ENCODE peak calls at places on chromosomes 16 and 17, in seven cellular contexts. L is body of pancreas, F is GM06990, H is HCT116, R is brain microvascular endothelial cell, S is fibroblast of lung, N is right lobe of liver. I is an unnamed sample. For H3K36me3, the result is how much of the 10 kb centered on the place peaks cover.

GRCh38 chr16:20348365-20349185 is 3.9 kb downstream of the UMOD start:
- DNase-seq in L (peak), F (peak), H (no peak), R (no peak), S (no peak), N (peak), I (no peak)

GRCh38 chr16:4846503-4846900 is 586 bp downstream of the GLYR1 start:
- DNase-seq in L (peak), F (peak), H (no peak), R (peak), S (peak), N (peak), I (peak)

GRCh38 chr17:49471769-49472168 is 23.3 kb upstream of the NGFR start:
- DNase-seq in L (no peak), F (no peak), H (no peak), R (no peak), S (no peak), N (no peak), I (no peak)

GRCh38 chr17:17377071-17377487 is 73.9 kb downstream of the NT5M start:
- DNase-seq in L (no peak), F (no peak), H (no peak), R (no peak), S (no peak), N (no peak), I (no peak)

GRCh38 chr17:64084086-64084939 is 45.6 kb downstream of the ERN1 start:
- DNase-seq in L (peak), F (no peak), H (no peak), R (no peak), S (peak), N (no peak), I (no peak)

GRCh38 chr16:4733747-4734062 is 366 bp downstream of the ANKS3 start:
- DNase-seq in L (no peak), F (no peak), H (no peak), R (peak), S (peak), N (no peak), I (no peak)

GRCh38 chr16:15830832-15831451 is 25.9 kb downstream of the MYH11 start:
- DNase-seq in L (no peak), F (no peak), H (no peak), R (no peak), S (no peak), N (no peak), I (no peak)

GRCh38 chr16:64196444-64196843 is 925.4 kb downstream of the CDH11 start:
- DNase-seq in L (no peak), F (no peak), H (no peak), R (peak), S (peak), N (no peak), I (no peak)

GRCh38 chr17:35006961-35007360 is 26.6 kb downstream of the LIG3 start:
- DNase-seq in L (no peak), F (no peak), H (no peak), R (no peak), S (no peak), N (no peak), I (no peak)

GRCh38 chr16:49932449-49932848 is 76.5 kb upstream of the ZNF423 start:
- DNase-seq in L (no peak), F (no peak), H (no peak), R (no peak), S (no peak), N (no peak), I (no peak)

GRCh38 chr17:12406623-12407228 is 259.0 kb upstream of the MYOCD start:
- DNase-seq in L (no peak), F (no peak), H (no peak), R (no peak), S (peak), N (no peak), I (no peak)

GRCh38 chr17:62857526-62857925 is 49.4 kb upstream of the MARCHF10 start:
- DNase-seq in L (no peak), F (no peak), H (no peak), R (no peak), S (no peak), N (no peak), I (no peak)

GRCh38 chr17:82021728-82022309 is 859 bp downstream of the CENPX start:
- DNase-seq in L (no peak), F (no peak), H (no peak), R (no peak), S (no peak), N (no peak), I (no peak)

GRCh38 chr16:2243781-2244180 is 7.5 kb downstream of the DNASE1L2 start:
- DNase-seq in L (no peak), F (no peak), H (no peak), R (no peak), S (no peak), N (no peak), I (no peak)

GRCh38 chr16:57786632-57787518 is 15.4 kb downstream of the KIFC3 start:
- DNase-seq in L (no peak), F (no peak), H (no peak), R (no peak), S (no peak), N (no peak), I (no peak)

GRCh38 chr17:9237661-9238301 is 216.5 kb downstream of the NTN1 start:
- DNase-seq in L (no peak), F (no peak), H (no peak), R (no peak), S (no peak), N (peak), I (no peak)

GRCh38 chr17:7307686-7308624 is 527 bp downstream of the EIF5A start:
- DNase-seq in L (peak), F (peak), H (no peak), R (no peak), S (no peak), N (peak), I (peak)

GRCh38 chr17:16418684-16419066 is 3.3 kb downstream of the TRPV2 start:
- DNase-seq in L (no peak), F (no peak), H (no peak), R (no peak), S (no peak), N (no peak), I (no peak)

GRCh38 chr17:1649844-1650409 is at the start of gene RILP:
- DNase-seq in L (peak), F (no peak), H (peak), R (no peak), S (peak), N (peak), I (peak)

GRCh38 chr16:19649980-19650379 is 68.0 kb downstream of the KNOP1 start:
- DNase-seq in L (no peak), F (no peak), H (no peak), R (no peak), S (no peak), N (no peak), I (no peak)

GRCh38 chr17:17683710-17684365 is 2.6 kb downstream of the RAI1 start:
- DNase-seq in L (no peak), F (no peak), H (no peak), R (no peak), S (no peak), N (no peak), I (no peak)

GRCh38 chr17:46193246-46193625 is at the start of gene KANSL1:
- DNase-seq in L (peak), F (peak), H (peak), R (peak), S (peak), N (peak), I (peak)

GRCh38 chr17:49108318-49108717 is 24.3 kb upstream of the B4GALNT2 start:
- DNase-seq in L (peak), F (no peak), H (no peak), R (peak), S (peak), N (no peak), I (peak)

GRCh38 chr17:46950997-46951621 is 27.9 kb downstream of the RPRML start:
- DNase-seq in L (no peak), F (no peak), H (no peak), R (no peak), S (no peak), N (no peak), I (no peak)

GRCh38 chr17:76121932-76122383 is 18.4 kb upstream of the EXOC7 start:
- DNase-seq in L (no peak), F (no peak), H (no peak), R (no peak), S (peak), N (no peak), I (no peak)

GRCh38 chr16:10982430-10983174 is 38.2 kb downstream of the CLEC16A start:
- DNase-seq in L (no peak), F (peak), H (no peak), R (no peak), S (no peak), N (no peak), I (no peak)

GRCh38 chr17:12180644-12181261 is 160.1 kb downstream of the MAP2K4 start:
- DNase-seq in L (peak), F (no peak), H (peak), R (peak), S (peak), N (no peak), I (peak)

GRCh38 chr17:17044846-17045561 is 2.7 kb downstream of the MPRIP start:
- DNase-seq in L (no peak), F (peak), H (no peak), R (peak), S (peak), N (peak), I (peak)

GRCh38 chr17:58415371-58416055 is 1.8 kb downstream of the RNF43 start:
- DNase-seq in L (peak), F (no peak), H (no peak), R (no peak), S (no peak), N (peak), I (no peak)

GRCh38 chr17:6104956-6105355 is 34.8 kb downstream of the WSCD1 start:
- DNase-seq in L (no peak), F (no peak), H (no peak), R (no peak), S (no peak), N (no peak), I (no peak)

GRCh38 chr17:29089601-29090044 is 46.7 kb downstream of the PIPOX start:
- DNase-seq in L (no peak), F (no peak), H (no peak), R (no peak), S (no peak), N (no peak), I (no peak)

GRCh38 chr16:47970291-47970931 is 185.4 kb downstream of the ABCC12 start:
- DNase-seq in L (no peak), F (no peak), H (no peak), R (peak), S (peak), N (no peak), I (peak)

GRCh38 chr17:79520134-79520892 is 90.5 kb downstream of the RBFOX3 start:
- DNase-seq in L (no peak), F (no peak), H (no peak), R (no peak), S (no peak), N (no peak), I (no peak)

GRCh38 chr16:82043680-82044584 is 8.9 kb downstream of the HSD17B2 start:
- DNase-seq in L (no peak), F (no peak), H (no peak), R (peak), S (peak), N (no peak), I (peak)

GRCh38 chr17:28341516-28341915 is 6.0 kb downstream of the TNFAIP1 start:
- DNase-seq in L (no peak), F (no peak), H (no peak), R (no peak), S (no peak), N (no peak), I (no peak)

GRCh38 chr16:19703218-19703617 is 14.8 kb downstream of the KNOP1 start:
- DNase-seq in L (no peak), F (no peak), H (no peak), R (no peak), S (no peak), N (peak), I (no peak)

DNA sequence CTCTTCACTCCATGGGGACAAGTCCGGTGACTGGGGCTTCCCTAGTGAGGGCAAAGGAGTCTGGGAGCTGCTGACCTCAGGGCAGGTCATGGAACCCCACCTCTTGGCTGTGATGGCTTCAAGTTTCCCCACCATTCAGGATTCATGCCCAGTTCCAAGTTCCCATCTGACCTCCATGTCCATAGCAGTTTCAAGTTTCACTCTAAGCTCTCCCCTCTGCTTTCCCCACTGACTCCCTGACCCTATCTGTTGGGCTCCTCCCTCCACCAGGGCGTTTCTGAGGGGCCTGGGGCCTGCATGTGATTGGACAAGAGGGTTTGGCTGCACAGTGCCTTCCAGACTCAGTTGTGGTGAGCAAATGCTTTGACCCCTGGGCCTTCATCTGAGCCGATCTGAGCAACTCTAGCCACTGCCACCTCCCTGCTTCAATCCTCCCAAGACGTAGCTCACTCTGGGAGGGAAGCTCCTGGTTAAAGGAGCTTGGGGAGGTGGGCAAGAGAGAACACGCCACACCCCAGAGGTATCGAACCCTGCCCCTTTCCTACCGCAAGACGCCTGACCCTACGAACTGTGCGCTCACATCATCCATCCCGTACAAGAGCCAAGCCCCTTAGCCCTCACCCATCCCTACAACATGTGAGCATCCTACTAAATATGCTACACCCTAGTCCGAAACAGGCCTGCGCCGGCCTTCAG is 8.3 kb downstream of the ZNF629 start:
- DNase-seq in L (no peak), F (no peak), H (no peak), R (no peak), S (no peak), N (no peak), I (peak)
- H3K36me3 ChIP-seq in L (under half), F (under half), H (under half), R (under half), S (under half), N (under half), I (under half)

DNA sequence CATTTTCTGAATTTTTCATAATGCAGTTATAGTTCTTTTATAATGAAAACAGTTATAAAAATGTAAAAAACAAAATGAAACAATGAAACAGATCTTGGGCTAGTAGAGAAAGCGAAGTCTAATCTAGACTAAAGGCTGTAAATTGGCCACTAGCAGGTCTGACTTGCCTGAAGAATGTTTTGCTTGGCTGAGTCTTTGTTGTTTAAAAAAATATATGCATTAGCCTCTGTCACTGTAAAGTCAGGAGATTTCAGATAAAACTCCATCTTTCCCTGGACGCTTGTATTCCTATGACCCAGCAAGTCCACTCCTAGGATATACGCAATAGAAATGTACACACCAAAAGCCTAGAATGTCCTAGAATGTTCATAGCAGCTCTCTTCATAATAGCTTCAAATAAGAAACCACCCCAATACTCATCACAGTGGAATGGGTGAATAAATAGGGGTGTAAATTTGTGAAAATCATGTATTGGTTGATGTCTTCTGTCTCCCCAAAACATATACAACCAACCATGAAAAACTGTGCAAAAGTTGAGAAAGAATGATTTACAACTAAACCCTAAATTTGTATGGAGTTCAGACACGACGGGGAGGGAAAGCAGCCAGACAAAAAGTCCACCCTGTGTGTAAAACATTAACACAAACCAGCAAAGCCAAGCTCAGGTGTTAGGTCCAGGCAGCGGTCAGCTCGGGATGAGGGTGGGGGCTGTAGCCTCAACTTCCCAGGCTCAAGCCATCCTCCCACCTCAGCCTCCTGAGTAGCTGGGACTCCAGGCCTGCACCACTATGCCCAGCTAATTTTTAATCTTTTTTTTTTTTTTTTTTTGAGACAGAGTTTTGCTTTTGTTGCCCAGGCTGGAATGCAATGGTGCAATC is 37.8 kb upstream of the MEAK7 start:
- DNase-seq in L (no peak), F (no peak), H (no peak), R (peak), S (peak), N (peak), I (no peak)
- TF ChIP-seq CTCF in L (no peak), F (no peak), H (no peak), R (no peak), S (no peak), N (no peak), I (no peak)

DNA sequence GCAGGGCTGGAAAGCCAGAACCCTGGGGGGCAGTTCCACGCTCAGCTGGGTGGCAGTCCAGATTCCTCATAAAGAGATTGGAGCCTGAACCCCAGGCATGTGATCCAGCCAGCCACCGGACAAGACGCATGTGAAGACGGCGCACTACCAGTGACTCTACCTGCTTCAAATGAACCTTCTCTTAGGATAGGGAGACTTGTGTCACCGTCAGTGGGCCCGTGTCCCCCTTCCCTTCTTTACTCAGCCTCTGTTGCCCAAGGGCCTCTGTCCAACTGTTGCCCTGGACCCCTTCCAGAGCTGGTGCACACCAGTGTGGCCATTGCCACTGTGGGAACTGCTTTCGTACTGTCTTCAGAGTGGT is 18.2 kb downstream of the CLUAP1 start:
- DNase-seq in L (no peak), F (no peak), H (no peak), R (no peak), S (no peak), N (no peak), I (no peak)
- H3K36me3 ChIP-seq in L (under half), F (under half), H (under half), R (under half), S (under half), N (under half), I (half or more)

GRCh38 chr17:38761612-38762011 is 9.1 kb downstream of the PSMB3 start:
- DNase-seq in L (no peak), F (no peak), H (peak), R (peak), S (no peak), N (no peak), I (peak)
- TF ChIP-seq CTCF in L (no peak), F (peak), H (peak), R (peak), S (peak), N (no peak), I (peak)

GRCh38 chr17:44088254-44088653 is 17.7 kb downstream of the G6PC3 start:
- DNase-seq in L (no peak), F (no peak), H (no peak), R (no peak), S (no peak), N (no peak), I (no peak)
- H3K36me3 ChIP-seq in L (under half), F (under half), H (under half), R (under half), S (under half), N (under half), I (under half)

DNA sequence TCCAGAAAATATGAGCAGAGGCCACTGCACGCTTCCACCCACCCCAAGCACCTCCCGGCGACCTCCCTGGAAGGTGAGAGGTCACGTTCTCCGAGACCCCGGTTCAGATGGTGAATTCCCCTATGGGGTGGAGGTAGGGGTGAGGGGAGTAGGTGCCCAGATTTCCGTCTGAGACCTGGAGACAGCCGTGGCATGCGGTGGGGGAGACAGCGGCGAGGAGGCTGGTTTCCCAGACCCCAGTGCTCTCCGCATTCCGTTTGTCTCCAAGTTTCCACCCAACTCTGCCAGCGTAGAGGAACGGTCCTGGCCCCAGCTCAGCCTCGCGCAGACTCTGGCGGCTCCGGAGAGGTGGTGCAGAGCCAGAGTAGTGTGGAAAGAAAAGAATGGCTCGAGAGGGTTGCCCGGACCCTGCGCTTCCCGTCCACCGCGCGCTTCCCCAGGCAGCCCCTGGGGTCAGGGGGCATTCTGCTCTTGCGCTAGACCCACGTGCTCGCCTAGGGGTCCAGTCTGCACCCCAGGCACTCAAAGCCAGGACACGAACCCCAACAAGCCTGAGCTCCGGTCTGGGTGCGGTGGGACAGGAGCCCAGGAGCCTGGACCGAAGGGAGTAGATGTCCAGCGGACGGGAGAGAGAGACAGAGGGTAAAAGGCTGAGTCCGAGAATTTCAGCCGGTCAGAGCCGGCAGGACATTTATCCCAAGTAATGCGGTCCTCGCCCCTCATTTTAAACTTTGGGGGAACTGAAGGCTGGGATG is 3.9 kb downstream of the PMP22 start:
- DNase-seq in L (peak), F (no peak), H (no peak), R (peak), S (peak), N (no peak), I (peak)
- TF ChIP-seq CTCF in L (no peak), F (no peak), H (no peak), R (peak), S (no peak), N (no peak), I (no peak)